ENCODE peak calls at places on chromosomes 12 and 14, in eight cellular contexts. One of them, this sample, is unnamed.

GRCh38 chr12:19012965-19013364 is 116.6 kb upstream of the PLEKHA5 start:
- DNase-seq in astrocyte of the cerebellum: no peak
- DNase-seq in ELF-1: no peak
- DNase-seq in stimulated activated CD4-positive, alpha-beta T cell treated with anti-CD3 and anti-CD28 coated beads, Interleukin-4, amount 100 ng/mL, for 48 hours: no peak
- DNase-seq in HCEC 1CT: no peak
- DNase-seq in stimulated activated CD8-positive, alpha-beta memory T cell treated with anti-CD3 and anti-CD28 coated beads, Interleukin-15, amount 100 ng/mL, for 24 hours: no peak
- DNase-seq in endothelial cell: no peak
- DNase-seq in GM23248: no peak
- DNase-seq in this sample: no peak

GRCh38 chr12:57214398-57214781 is 2.2 kb upstream of the NXPH4 start:
- DNase-seq in endothelial cell: peak; percentile 71
- DNase-seq in stimulated activated CD4-positive, alpha-beta T cell treated with anti-CD3 and anti-CD28 coated beads, Interleukin-4, amount 100 ng/mL, for 48 hours: peak; percentile 59
- DNase-seq in ELF-1: peak; percentile 87
- DNase-seq in astrocyte of the cerebellum: no peak
- DNase-seq in HCEC 1CT: peak; percentile 57
- DNase-seq in stimulated activated CD8-positive, alpha-beta memory T cell treated with anti-CD3 and anti-CD28 coated beads, Interleukin-15, amount 100 ng/mL, for 24 hours: no peak
- DNase-seq in GM23248: peak; percentile 75
- DNase-seq in this sample: peak; percentile 91

GRCh38 chr12:91630118-91630517 is 447.5 kb upstream of the DCN start:
- DNase-seq in ELF-1: no peak
- DNase-seq in stimulated activated CD8-positive, alpha-beta memory T cell treated with anti-CD3 and anti-CD28 coated beads, Interleukin-15, amount 100 ng/mL, for 24 hours: no peak
- DNase-seq in GM23248: no peak
- DNase-seq in stimulated activated CD4-positive, alpha-beta T cell treated with anti-CD3 and anti-CD28 coated beads, Interleukin-4, amount 100 ng/mL, for 48 hours: no peak
- DNase-seq in HCEC 1CT: no peak
- DNase-seq in endothelial cell: no peak
- DNase-seq in astrocyte of the cerebellum: no peak
- DNase-seq in this sample: no peak

GRCh38 chr12:43758247-43758727 is 303 bp downstream of the PUS7L start:
- DNase-seq in ELF-1: no peak
- DNase-seq in GM23248: peak; percentile 71
- DNase-seq in stimulated activated CD4-positive, alpha-beta T cell treated with anti-CD3 and anti-CD28 coated beads, Interleukin-4, amount 100 ng/mL, for 48 hours: peak; percentile 9
- DNase-seq in endothelial cell: peak; percentile 26
- DNase-seq in HCEC 1CT: peak; percentile 52
- DNase-seq in astrocyte of the cerebellum: no peak
- DNase-seq in stimulated activated CD8-positive, alpha-beta memory T cell treated with anti-CD3 and anti-CD28 coated beads, Interleukin-15, amount 100 ng/mL, for 24 hours: peak; percentile 4
- DNase-seq in this sample: no peak

GRCh38 chr12:66637693-66638301 is 41.1 kb downstream of the GRIP1 start:
- DNase-seq in stimulated activated CD4-positive, alpha-beta T cell treated with anti-CD3 and anti-CD28 coated beads, Interleukin-4, amount 100 ng/mL, for 48 hours: no peak
- DNase-seq in astrocyte of the cerebellum: peak; percentile 13
- DNase-seq in stimulated activated CD8-positive, alpha-beta memory T cell treated with anti-CD3 and anti-CD28 coated beads, Interleukin-15, amount 100 ng/mL, for 24 hours: no peak
- DNase-seq in HCEC 1CT: no peak
- DNase-seq in ELF-1: no peak
- DNase-seq in GM23248: no peak
- DNase-seq in endothelial cell: no peak
- DNase-seq in this sample: no peak

GRCh38 chr12:77031745-77032144 is 33.6 kb downstream of the E2F7 start:
- DNase-seq in stimulated activated CD4-positive, alpha-beta T cell treated with anti-CD3 and anti-CD28 coated beads, Interleukin-4, amount 100 ng/mL, for 48 hours: no peak
- DNase-seq in stimulated activated CD8-positive, alpha-beta memory T cell treated with anti-CD3 and anti-CD28 coated beads, Interleukin-15, amount 100 ng/mL, for 24 hours: no peak
- DNase-seq in astrocyte of the cerebellum: no peak
- DNase-seq in endothelial cell: no peak
- DNase-seq in ELF-1: no peak
- DNase-seq in HCEC 1CT: peak; percentile 64
- DNase-seq in GM23248: peak; percentile 69
- DNase-seq in this sample: no peak

GRCh38 chr12:87848248-87848868 is 180.8 kb downstream of the C12orf50 start:
- DNase-seq in HCEC 1CT: peak; percentile 61
- DNase-seq in endothelial cell: peak; percentile 37
- DNase-seq in stimulated activated CD4-positive, alpha-beta T cell treated with anti-CD3 and anti-CD28 coated beads, Interleukin-4, amount 100 ng/mL, for 48 hours: no peak
- DNase-seq in GM23248: peak; percentile 67
- DNase-seq in stimulated activated CD8-positive, alpha-beta memory T cell treated with anti-CD3 and anti-CD28 coated beads, Interleukin-15, amount 100 ng/mL, for 24 hours: no peak
- DNase-seq in ELF-1: no peak
- DNase-seq in astrocyte of the cerebellum: peak; percentile 70
- DNase-seq in this sample: no peak

GRCh38 chr12:50083301-50083700 is 1.8 kb upstream of the SMARCD1 start:
- DNase-seq in stimulated activated CD8-positive, alpha-beta memory T cell treated with anti-CD3 and anti-CD28 coated beads, Interleukin-15, amount 100 ng/mL, for 24 hours: no peak
- DNase-seq in astrocyte of the cerebellum: no peak
- DNase-seq in HCEC 1CT: no peak
- DNase-seq in endothelial cell: no peak
- DNase-seq in ELF-1: no peak
- DNase-seq in stimulated activated CD4-positive, alpha-beta T cell treated with anti-CD3 and anti-CD28 coated beads, Interleukin-4, amount 100 ng/mL, for 48 hours: no peak
- DNase-seq in GM23248: no peak
- DNase-seq in this sample: no peak

GRCh38 chr12:119338593-119339363 is 4.2 kb downstream of the CCDC60 start:
- DNase-seq in GM23248: no peak
- DNase-seq in ELF-1: peak; percentile 4
- DNase-seq in astrocyte of the cerebellum: no peak
- DNase-seq in HCEC 1CT: no peak
- DNase-seq in stimulated activated CD4-positive, alpha-beta T cell treated with anti-CD3 and anti-CD28 coated beads, Interleukin-4, amount 100 ng/mL, for 48 hours: no peak
- DNase-seq in endothelial cell: no peak
- DNase-seq in stimulated activated CD8-positive, alpha-beta memory T cell treated with anti-CD3 and anti-CD28 coated beads, Interleukin-15, amount 100 ng/mL, for 24 hours: no peak
- DNase-seq in this sample: no peak

GRCh38 chr14:101193845-101194355 is 290.4 kb upstream of the RTL1 start:
- DNase-seq in astrocyte of the cerebellum: no peak
- DNase-seq in endothelial cell: no peak
- DNase-seq in HCEC 1CT: no peak
- DNase-seq in ELF-1: no peak
- DNase-seq in GM23248: no peak
- DNase-seq in stimulated activated CD4-positive, alpha-beta T cell treated with anti-CD3 and anti-CD28 coated beads, Interleukin-4, amount 100 ng/mL, for 48 hours: no peak
- DNase-seq in stimulated activated CD8-positive, alpha-beta memory T cell treated with anti-CD3 and anti-CD28 coated beads, Interleukin-15, amount 100 ng/mL, for 24 hours: no peak
- DNase-seq in this sample: no peak

GRCh38 chr12:46459111-46459510 is 86.5 kb upstream of the SLC38A2 start:
- DNase-seq in stimulated activated CD8-positive, alpha-beta memory T cell treated with anti-CD3 and anti-CD28 coated beads, Interleukin-15, amount 100 ng/mL, for 24 hours: no peak
- DNase-seq in ELF-1: no peak
- DNase-seq in endothelial cell: no peak
- DNase-seq in HCEC 1CT: peak; percentile 32
- DNase-seq in GM23248: peak; percentile 76
- DNase-seq in stimulated activated CD4-positive, alpha-beta T cell treated with anti-CD3 and anti-CD28 coated beads, Interleukin-4, amount 100 ng/mL, for 48 hours: no peak
- DNase-seq in astrocyte of the cerebellum: peak; percentile 73
- DNase-seq in this sample: no peak

GRCh38 chr12:119667577-119668314 is at the start of gene PRKAB1:
- DNase-seq in ELF-1: peak; percentile 99
- DNase-seq in astrocyte of the cerebellum: peak; percentile 93
- DNase-seq in endothelial cell: peak; percentile 95
- DNase-seq in GM23248: peak; percentile 100
- DNase-seq in stimulated activated CD4-positive, alpha-beta T cell treated with anti-CD3 and anti-CD28 coated beads, Interleukin-4, amount 100 ng/mL, for 48 hours: peak; percentile 95
- DNase-seq in stimulated activated CD8-positive, alpha-beta memory T cell treated with anti-CD3 and anti-CD28 coated beads, Interleukin-15, amount 100 ng/mL, for 24 hours: peak; percentile 87
- DNase-seq in HCEC 1CT: peak; percentile 98
- DNase-seq in this sample: peak; percentile 99

GRCh38 chr14:89284368-89285058 is 132.5 kb downstream of the FOXN3 start:
- DNase-seq in stimulated activated CD4-positive, alpha-beta T cell treated with anti-CD3 and anti-CD28 coated beads, Interleukin-4, amount 100 ng/mL, for 48 hours: no peak
- DNase-seq in endothelial cell: no peak
- DNase-seq in astrocyte of the cerebellum: peak; percentile 65
- DNase-seq in HCEC 1CT: no peak
- DNase-seq in ELF-1: peak; percentile 40
- DNase-seq in stimulated activated CD8-positive, alpha-beta memory T cell treated with anti-CD3 and anti-CD28 coated beads, Interleukin-15, amount 100 ng/mL, for 24 hours: no peak
- DNase-seq in GM23248: peak; percentile 92
- DNase-seq in this sample: no peak

GRCh38 chr12:14273911-14274306 is 91.6 kb upstream of the ATF7IP start:
- DNase-seq in ELF-1: no peak
- DNase-seq in HCEC 1CT: no peak
- DNase-seq in astrocyte of the cerebellum: no peak
- DNase-seq in stimulated activated CD8-positive, alpha-beta memory T cell treated with anti-CD3 and anti-CD28 coated beads, Interleukin-15, amount 100 ng/mL, for 24 hours: no peak
- DNase-seq in endothelial cell: no peak
- DNase-seq in stimulated activated CD4-positive, alpha-beta T cell treated with anti-CD3 and anti-CD28 coated beads, Interleukin-4, amount 100 ng/mL, for 48 hours: no peak
- DNase-seq in GM23248: peak; percentile 25
- DNase-seq in this sample: no peak

GRCh38 chr14:90570463-90570860 is 173.6 kb downstream of the CALM1 start:
- DNase-seq in stimulated activated CD4-positive, alpha-beta T cell treated with anti-CD3 and anti-CD28 coated beads, Interleukin-4, amount 100 ng/mL, for 48 hours: no peak
- DNase-seq in astrocyte of the cerebellum: no peak
- DNase-seq in ELF-1: no peak
- DNase-seq in HCEC 1CT: no peak
- DNase-seq in stimulated activated CD8-positive, alpha-beta memory T cell treated with anti-CD3 and anti-CD28 coated beads, Interleukin-15, amount 100 ng/mL, for 24 hours: no peak
- DNase-seq in endothelial cell: no peak
- DNase-seq in GM23248: no peak
- DNase-seq in this sample: no peak

GRCh38 chr12:54370218-54370730 is 6.0 kb upstream of the GPR84 start:
- DNase-seq in stimulated activated CD4-positive, alpha-beta T cell treated with anti-CD3 and anti-CD28 coated beads, Interleukin-4, amount 100 ng/mL, for 48 hours: no peak
- DNase-seq in endothelial cell: peak; percentile 92
- DNase-seq in HCEC 1CT: peak; percentile 86
- DNase-seq in astrocyte of the cerebellum: peak; percentile 46
- DNase-seq in ELF-1: peak; percentile 94
- DNase-seq in GM23248: peak; percentile 92
- DNase-seq in stimulated activated CD8-positive, alpha-beta memory T cell treated with anti-CD3 and anti-CD28 coated beads, Interleukin-15, amount 100 ng/mL, for 24 hours: no peak
- DNase-seq in this sample: peak; percentile 94

GRCh38 chr14:93765032-93765626 is 23.2 kb downstream of the PRIMA1 start:
- DNase-seq in stimulated activated CD4-positive, alpha-beta T cell treated with anti-CD3 and anti-CD28 coated beads, Interleukin-4, amount 100 ng/mL, for 48 hours: no peak
- DNase-seq in HCEC 1CT: no peak
- DNase-seq in stimulated activated CD8-positive, alpha-beta memory T cell treated with anti-CD3 and anti-CD28 coated beads, Interleukin-15, amount 100 ng/mL, for 24 hours: no peak
- DNase-seq in endothelial cell: no peak
- DNase-seq in astrocyte of the cerebellum: no peak
- DNase-seq in GM23248: no peak
- DNase-seq in ELF-1: no peak
- DNase-seq in this sample: no peak

GRCh38 chr12:68864604-68865003 is 56.6 kb downstream of the MDM2 start:
- DNase-seq in HCEC 1CT: no peak
- DNase-seq in endothelial cell: no peak
- DNase-seq in stimulated activated CD8-positive, alpha-beta memory T cell treated with anti-CD3 and anti-CD28 coated beads, Interleukin-15, amount 100 ng/mL, for 24 hours: no peak
- DNase-seq in ELF-1: no peak
- DNase-seq in astrocyte of the cerebellum: no peak
- DNase-seq in GM23248: no peak
- DNase-seq in stimulated activated CD4-positive, alpha-beta T cell treated with anti-CD3 and anti-CD28 coated beads, Interleukin-4, amount 100 ng/mL, for 48 hours: no peak
- DNase-seq in this sample: no peak

GRCh38 chr14:61462566-61463195 is 141.3 kb downstream of the PRKCH start:
- DNase-seq in stimulated activated CD8-positive, alpha-beta memory T cell treated with anti-CD3 and anti-CD28 coated beads, Interleukin-15, amount 100 ng/mL, for 24 hours: no peak
- DNase-seq in stimulated activated CD4-positive, alpha-beta T cell treated with anti-CD3 and anti-CD28 coated beads, Interleukin-4, amount 100 ng/mL, for 48 hours: no peak
- DNase-seq in endothelial cell: no peak
- DNase-seq in ELF-1: no peak
- DNase-seq in astrocyte of the cerebellum: no peak
- DNase-seq in GM23248: peak; percentile 84
- DNase-seq in HCEC 1CT: peak; percentile 93
- DNase-seq in this sample: no peak

GRCh38 chr14:78606111-78606510 is 435.9 kb downstream of the NRXN3 start:
- DNase-seq in stimulated activated CD8-positive, alpha-beta memory T cell treated with anti-CD3 and anti-CD28 coated beads, Interleukin-15, amount 100 ng/mL, for 24 hours: no peak
- DNase-seq in endothelial cell: no peak
- DNase-seq in astrocyte of the cerebellum: peak; percentile 23
- DNase-seq in GM23248: peak; percentile 93
- DNase-seq in HCEC 1CT: peak; percentile 98
- DNase-seq in ELF-1: no peak
- DNase-seq in stimulated activated CD4-positive, alpha-beta T cell treated with anti-CD3 and anti-CD28 coated beads, Interleukin-4, amount 100 ng/mL, for 48 hours: no peak
- DNase-seq in this sample: no peak

GRCh38 chr12:56955631-56956256 is 1.7 kb downstream of the RDH16 start:
- DNase-seq in stimulated activated CD4-positive, alpha-beta T cell treated with anti-CD3 and anti-CD28 coated beads, Interleukin-4, amount 100 ng/mL, for 48 hours: no peak
- DNase-seq in endothelial cell: no peak
- DNase-seq in GM23248: peak; percentile 9
- DNase-seq in astrocyte of the cerebellum: no peak
- DNase-seq in HCEC 1CT: no peak
- DNase-seq in stimulated activated CD8-positive, alpha-beta memory T cell treated with anti-CD3 and anti-CD28 coated beads, Interleukin-15, amount 100 ng/mL, for 24 hours: no peak
- DNase-seq in ELF-1: no peak
- DNase-seq in this sample: no peak

GRCh38 chr12:109310247-109311125 is 1.4 kb upstream of the FOXN4 start:
- DNase-seq in stimulated activated CD4-positive, alpha-beta T cell treated with anti-CD3 and anti-CD28 coated beads, Interleukin-4, amount 100 ng/mL, for 48 hours: no peak
- DNase-seq in endothelial cell: no peak
- DNase-seq in HCEC 1CT: no peak
- DNase-seq in ELF-1: no peak
- DNase-seq in GM23248: no peak
- DNase-seq in astrocyte of the cerebellum: no peak
- DNase-seq in stimulated activated CD8-positive, alpha-beta memory T cell treated with anti-CD3 and anti-CD28 coated beads, Interleukin-15, amount 100 ng/mL, for 24 hours: no peak
- DNase-seq in this sample: no peak

GRCh38 chr14:33110737-33111443 is 172.2 kb downstream of the NPAS3 start:
- DNase-seq in stimulated activated CD8-positive, alpha-beta memory T cell treated with anti-CD3 and anti-CD28 coated beads, Interleukin-15, amount 100 ng/mL, for 24 hours: no peak
- DNase-seq in stimulated activated CD4-positive, alpha-beta T cell treated with anti-CD3 and anti-CD28 coated beads, Interleukin-4, amount 100 ng/mL, for 48 hours: no peak
- DNase-seq in GM23248: no peak
- DNase-seq in astrocyte of the cerebellum: no peak
- DNase-seq in endothelial cell: no peak
- DNase-seq in ELF-1: peak; percentile 1
- DNase-seq in HCEC 1CT: no peak
- DNase-seq in this sample: peak; percentile 28

GRCh38 chr12:123761841-123762714 is at the start of gene DNAH10:
- DNase-seq in HCEC 1CT: no peak
- DNase-seq in stimulated activated CD4-positive, alpha-beta T cell treated with anti-CD3 and anti-CD28 coated beads, Interleukin-4, amount 100 ng/mL, for 48 hours: peak; percentile 37
- DNase-seq in stimulated activated CD8-positive, alpha-beta memory T cell treated with anti-CD3 and anti-CD28 coated beads, Interleukin-15, amount 100 ng/mL, for 24 hours: no peak
- DNase-seq in astrocyte of the cerebellum: no peak
- DNase-seq in endothelial cell: peak; percentile 82
- DNase-seq in ELF-1: peak; percentile 82
- DNase-seq in GM23248: peak; percentile 52
- DNase-seq in this sample: peak; percentile 92

GRCh38 chr12:107591095-107591375 is 94.6 kb upstream of the PWP1 start:
- DNase-seq in stimulated activated CD4-positive, alpha-beta T cell treated with anti-CD3 and anti-CD28 coated beads, Interleukin-4, amount 100 ng/mL, for 48 hours: no peak
- DNase-seq in GM23248: peak; percentile 33
- DNase-seq in ELF-1: no peak
- DNase-seq in astrocyte of the cerebellum: peak; percentile 22
- DNase-seq in stimulated activated CD8-positive, alpha-beta memory T cell treated with anti-CD3 and anti-CD28 coated beads, Interleukin-15, amount 100 ng/mL, for 24 hours: no peak
- DNase-seq in endothelial cell: no peak
- DNase-seq in HCEC 1CT: no peak
- DNase-seq in this sample: no peak

This sample was measured in H9.